ENCODE peak calls at places on chromosome 1, in four cellular contexts. C is mammary epithelial cell, Z is left ventricle myocardium inferior, S is endodermal cell. W is an unnamed sample.

GRCh38 chr1:244672961-244673695 is 20.2 kb downstream of the DESI2 start:
- DNase-seq in C (no peak), Z (peak; percentile 25), S (no peak), W (no peak)

GRCh38 chr1:226635456-226635941 is 86.9 kb downstream of the STUM start:
- DNase-seq in C (peak; percentile 59), Z (no peak), S (peak; percentile 43), W (peak; percentile 46)

GRCh38 chr1:58430355-58431335 is 115.9 kb downstream of the OMA1 start:
- DNase-seq in C (no peak), Z (no peak), S (no peak), W (no peak)

GRCh38 chr1:19336543-19336942 is 24.4 kb downstream of the SLC66A1 start:
- DNase-seq in C (peak; percentile 70), Z (no peak), S (no peak), W (no peak)

GRCh38 chr1:183218981-183219621 is 33.0 kb downstream of the LAMC2 start:
- DNase-seq in C (no peak), Z (no peak), S (peak; percentile 62), W (no peak)

GRCh38 chr1:112144738-112145426 is 155.4 kb upstream of the KCND3 start:
- DNase-seq in C (no peak), Z (peak; percentile 38), S (no peak), W (no peak)

GRCh38 chr1:183139281-183139942 is 46.7 kb upstream of the LAMC2 start:
- DNase-seq in C (peak; percentile 84), Z (no peak), S (no peak), W (no peak)

GRCh38 chr1:229325401-229325800 is 17.4 kb downstream of the CCSAP start:
- DNase-seq in C (no peak), Z (no peak), S (no peak), W (no peak)

GRCh38 chr1:166597516-166597915 is 241.8 kb upstream of the POGK start:
- DNase-seq in C (no peak), Z (no peak), S (no peak), W (no peak)

GRCh38 chr1:117467336-117467735 is 100.1 kb downstream of the MAN1A2 start:
- DNase-seq in C (no peak), Z (no peak), S (no peak), W (no peak)

GRCh38 chr1:215749423-215749822 is 182.3 kb downstream of the KCTD3 start:
- DNase-seq in C (peak; percentile 37), Z (no peak), S (no peak), W (no peak)

GRCh38 chr1:20530901-20531300 is 21.5 kb upstream of the FAM43B start:
- DNase-seq in C (peak; percentile 28), Z (no peak), S (no peak), W (no peak)

GRCh38 chr1:20538760-20539551 is 13.4 kb upstream of the FAM43B start:
- DNase-seq in C (no peak), Z (no peak), S (no peak), W (no peak)

GRCh38 chr1:20538227-20538626 is 14.1 kb upstream of the FAM43B start:
- DNase-seq in C (no peak), Z (no peak), S (no peak), W (no peak)

GRCh38 chr1:20533635-20534034 is 18.7 kb upstream of the FAM43B start:
- DNase-seq in C (no peak), Z (no peak), S (no peak), W (no peak)

GRCh38 chr1:20534659-20535417 is 17.5 kb upstream of the FAM43B start:
- DNase-seq in C (no peak), Z (no peak), S (no peak), W (no peak)
- H3K27me3 ChIP-seq in C (no peaks in the 10 kb centered on the region), Z (peaks cover 29% of the 10 kb centered on the region), S (peaks cover 65% of the 10 kb centered on the region), W (peaks cover 14% of the 10 kb centered on the region)

GRCh38 chr1:218464871-218465270 is 119.7 kb downstream of the TGFB2 start:
- DNase-seq in C (no peak), Z (no peak), S (no peak), W (no peak)

GRCh38 chr1:218461351-218461750 is 116.2 kb downstream of the TGFB2 start:
- DNase-seq in C (no peak), Z (no peak), S (no peak), W (no peak)

GRCh38 chr1:218462116-218462515 is 117.0 kb downstream of the TGFB2 start:
- DNase-seq in C (no peak), Z (no peak), S (no peak), W (no peak)

GRCh38 chr1:218462591-218462990 is 117.5 kb downstream of the TGFB2 start:
- DNase-seq in C (no peak), Z (no peak), S (no peak), W (no peak)

GRCh38 chr1:218463194-218464156 is 118.3 kb downstream of the TGFB2 start:
- DNase-seq in C (peak; percentile 47), Z (peak; percentile 61), S (no peak), W (peak; percentile 63)
- H3K4me1 ChIP-seq in C (peaks cover 25% of the 10 kb centered on the region), Z (peaks cover 72% of the 10 kb centered on the region), S (peaks cover 5% of the 10 kb centered on the region), W (peaks cover 49% of the 10 kb centered on the region)

GRCh38 chr1:118985611-118986290 is 2.4 kb downstream of the TBX15 start:
- DNase-seq in C (no peak), Z (no peak), S (no peak), W (no peak)

GRCh38 chr1:118984990-118985608 is 3.0 kb downstream of the TBX15 start:
- DNase-seq in C (no peak), Z (no peak), S (peak; percentile 67), W (no peak)

GRCh38 chr1:118982816-118983557 is 5.2 kb downstream of the TBX15 start:
- DNase-seq in C (no peak), Z (no peak), S (no peak), W (no peak)

GRCh38 chr1:118983558-118984021 is 4.6 kb downstream of the TBX15 start:
- DNase-seq in C (no peak), Z (no peak), S (peak; percentile 57), W (no peak)

DNA sequence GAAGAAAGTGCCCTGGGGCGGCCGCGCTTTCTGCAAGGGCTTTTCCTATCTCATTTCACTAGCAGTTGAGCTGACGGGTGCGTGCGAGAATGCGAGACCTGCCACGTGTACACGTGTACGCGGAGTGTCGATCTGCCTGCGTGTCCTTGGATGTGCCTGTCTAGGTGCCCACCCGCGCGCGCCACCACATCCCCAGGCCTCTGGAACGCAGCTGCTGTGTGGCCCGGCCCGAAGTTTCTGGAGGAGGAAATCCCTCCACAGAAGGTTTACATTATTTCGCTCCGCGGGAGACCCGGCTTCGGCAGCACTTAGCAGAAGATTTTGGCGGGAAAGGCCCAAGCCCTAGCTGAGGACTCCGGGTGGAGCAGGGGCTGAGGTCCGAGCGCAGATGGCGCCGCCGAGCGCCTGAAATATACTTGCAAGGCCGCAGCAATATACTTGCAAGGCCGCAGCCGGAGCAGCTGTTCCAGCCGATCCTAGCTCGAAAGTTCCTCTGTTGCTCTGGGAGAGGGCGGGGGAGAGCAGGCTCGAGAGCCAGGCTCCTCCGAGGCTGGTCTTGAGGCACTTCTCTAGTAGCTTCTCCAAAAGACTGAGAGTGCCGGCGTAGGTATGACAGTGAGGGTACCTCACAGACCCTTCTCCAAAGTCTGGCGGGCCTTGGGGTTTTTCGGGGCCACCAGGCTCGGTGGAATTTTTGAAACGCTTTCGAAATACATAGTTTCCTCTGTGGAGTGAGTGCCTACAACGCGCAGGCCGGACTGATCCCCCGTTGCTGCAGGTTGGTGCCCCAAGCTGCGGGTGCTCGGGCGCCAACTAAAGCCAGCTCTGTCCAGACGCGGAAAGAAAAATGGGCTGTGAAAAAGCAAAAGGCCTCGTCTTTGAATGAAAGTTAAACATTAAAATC is 3.8 kb downstream of the TBX15 start:
- DNase-seq in C (no peak), Z (no peak), S (peak; percentile 83), W (no peak)
- H3K27me3 ChIP-seq in C (peaks cover 28% of the 10 kb centered on the region), Z (peaks cover 100% of the 10 kb centered on the region), S (peaks cover 100% of the 10 kb centered on the region), W (peaks cover 100% of the 10 kb centered on the region)

GRCh38 chr1:155005076-155005971 is 2.7 kb downstream of the ZBTB7B start:
- DNase-seq in C (no peak), Z (peak; percentile 81), S (no peak), W (peak; percentile 86)

GRCh38 chr1:155009221-155009711 is 6.7 kb downstream of the ZBTB7B start:
- DNase-seq in C (no peak), Z (no peak), S (no peak), W (no peak)

GRCh38 chr1:155008015-155008941 is 5.7 kb downstream of the ZBTB7B start:
- DNase-seq in C (no peak), Z (peak; percentile 49), S (no peak), W (no peak)

GRCh38 chr1:155006601-155007101 is 4.0 kb downstream of the ZBTB7B start:
- DNase-seq in C (no peak), Z (no peak), S (no peak), W (no peak)

GRCh38 chr1:155007253-155007828 is 4.7 kb downstream of the ZBTB7B start:
- DNase-seq in C (no peak), Z (peak; percentile 73), S (no peak), W (no peak)
- H3K4me1 ChIP-seq in C (peaks cover 54% of the 10 kb centered on the region), Z (peaks cover 96% of the 10 kb centered on the region), S (peaks cover 9% of the 10 kb centered on the region), W (peaks cover 81% of the 10 kb centered on the region)

GRCh38 chr1:239224100-239224499 is 162.3 kb upstream of the CHRM3 start:
- DNase-seq in C (no peak), Z (no peak), S (no peak), W (no peak)

GRCh38 chr1:239221656-239222055 is 164.7 kb upstream of the CHRM3 start:
- DNase-seq in C (no peak), Z (no peak), S (no peak), W (no peak)

GRCh38 chr1:239218296-239218695 is 168.1 kb upstream of the CHRM3 start:
- DNase-seq in C (no peak), Z (no peak), S (no peak), W (no peak)

GRCh38 chr1:239222999-239223398 is 163.4 kb upstream of the CHRM3 start:
- DNase-seq in C (no peak), Z (no peak), S (no peak), W (no peak)

GRCh38 chr1:239219679-239220078 is 166.7 kb upstream of the CHRM3 start:
- DNase-seq in C (no peak), Z (no peak), S (no peak), W (no peak)
- H3K27me3 ChIP-seq in C (no peaks in the 10 kb centered on the region), Z (no peaks in the 10 kb centered on the region), S (no peaks in the 10 kb centered on the region), W (no peaks in the 10 kb centered on the region)

GRCh38 chr1:7177021-7177420 is 391.8 kb downstream of the CAMTA1 start:
- DNase-seq in C (no peak), Z (no peak), S (no peak), W (no peak)
- H3K4me1 ChIP-seq in C (no peaks in the 10 kb centered on the region), Z (peaks cover 11% of the 10 kb centered on the region), S (no peaks in the 10 kb centered on the region), W (no peaks in the 10 kb centered on the region)